ENCODE peak calls at places on chromosomes 1 and 21, in five cellular contexts. A is PC-3, C is SK-N-SH, K is OCI-LY7, M is HCT116. S is an unnamed sample.
A peak's percentile ranks its signal among the peaks of the same experiment; 100 is the strongest.

GRCh38 chr1:184533915-184534314 is 147.1 kb downstream of the C1orf21 start:
- DNase-seq in K (no peak), A (no peak), C (no peak), M (no peak), S (no peak)

GRCh38 chr1:33524586-33524985 is 52.1 kb downstream of the ZSCAN20 start:
- DNase-seq in M (no peak), C (no peak), K (no peak), A (no peak), S (no peak)

GRCh38 chr1:54403377-54403776 is 2.8 kb downstream of the SSBP3 start:
- DNase-seq in K (no peak), M (no peak), C (no peak), A (no peak), S (no peak)

GRCh38 chr1:235648407-235648907 is 1.1 kb downstream of the GNG4 start:
- DNase-seq in K (no peak), C (peak; percentile 83), M (no peak), A (no peak), S (no peak)

GRCh38 chr1:34928865-34929496 is 469 bp downstream of the DLGAP3 start:
- DNase-seq in M (no peak), K (peak; percentile 52), A (no peak), C (peak; percentile 82), S (no peak)

GRCh38 chr1:22576617-22577016 is 13.3 kb downstream of the EPHA8 start:
- DNase-seq in A (no peak), C (no peak), M (no peak), K (no peak), S (no peak)

GRCh38 chr1:110466646-110467280 is 15.8 kb downstream of the PROK1 start:
- DNase-seq in A (no peak), K (no peak), C (no peak), M (no peak), S (no peak)

GRCh38 chr1:22048351-22049192 is 3.9 kb upstream of the CDC42 start:
- DNase-seq in M (no peak), C (no peak), A (peak; percentile 71), K (peak; percentile 23), S (no peak)

GRCh38 chr1:41733725-41734124 is 185.0 kb downstream of the HIVEP3 start:
- DNase-seq in C (no peak), A (no peak), K (no peak), M (no peak), S (no peak)

GRCh38 chr1:109927908-109928307 is 17.3 kb downstream of the CSF1 start:
- DNase-seq in M (no peak), A (no peak), C (no peak), K (no peak), S (no peak)

GRCh38 chr1:114037952-114038867 is 58.9 kb downstream of the OLFML3 start:
- DNase-seq in K (no peak), C (no peak), M (no peak), A (peak; percentile 31), S (no peak)

GRCh38 chr1:114040273-114041043 is 61.2 kb downstream of the OLFML3 start:
- DNase-seq in A (no peak), C (no peak), M (no peak), K (no peak), S (no peak)

DNA sequence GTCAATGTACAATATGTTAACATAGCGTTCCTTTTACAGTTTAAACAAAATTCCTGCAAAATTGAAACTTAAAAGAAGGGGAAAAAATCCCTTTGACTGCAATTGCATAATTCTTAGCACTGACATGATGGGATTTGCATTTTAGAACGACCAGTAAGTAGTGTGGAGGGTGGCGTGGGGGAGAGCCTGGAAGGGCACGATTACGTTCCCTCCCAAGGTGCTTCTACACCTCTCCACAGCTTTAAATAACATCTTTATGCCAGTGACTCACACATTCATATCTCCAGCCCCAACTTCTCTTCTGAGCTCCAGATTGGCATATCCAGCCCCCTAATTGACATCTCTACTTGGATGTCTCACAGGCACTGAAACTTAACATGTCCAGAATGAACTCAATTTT is 64.3 kb downstream of the OLFML3 start:
- DNase-seq in C (no peak), K (no peak), M (no peak), A (no peak), S (no peak)
- H3K9me2 ChIP-seq in C (no peaks in the 10 kb centered on the region), K (no peaks in the 10 kb centered on the region), M (no peaks in the 10 kb centered on the region), A (no peaks in the 10 kb centered on the region), S (no peaks in the 10 kb centered on the region)

GRCh38 chr1:114037503-114037890 is 58.2 kb downstream of the OLFML3 start:
- DNase-seq in A (no peak), C (no peak), K (no peak), M (no peak), S (no peak)

GRCh38 chr1:114043046-114043445 is 63.8 kb downstream of the OLFML3 start:
- DNase-seq in A (no peak), C (no peak), M (no peak), K (no peak), S (no peak)
- H3K9me2 ChIP-seq in A (no peaks in the 10 kb centered on the region), C (no peaks in the 10 kb centered on the region), M (no peaks in the 10 kb centered on the region), K (no peaks in the 10 kb centered on the region), S (no peaks in the 10 kb centered on the region)

DNA sequence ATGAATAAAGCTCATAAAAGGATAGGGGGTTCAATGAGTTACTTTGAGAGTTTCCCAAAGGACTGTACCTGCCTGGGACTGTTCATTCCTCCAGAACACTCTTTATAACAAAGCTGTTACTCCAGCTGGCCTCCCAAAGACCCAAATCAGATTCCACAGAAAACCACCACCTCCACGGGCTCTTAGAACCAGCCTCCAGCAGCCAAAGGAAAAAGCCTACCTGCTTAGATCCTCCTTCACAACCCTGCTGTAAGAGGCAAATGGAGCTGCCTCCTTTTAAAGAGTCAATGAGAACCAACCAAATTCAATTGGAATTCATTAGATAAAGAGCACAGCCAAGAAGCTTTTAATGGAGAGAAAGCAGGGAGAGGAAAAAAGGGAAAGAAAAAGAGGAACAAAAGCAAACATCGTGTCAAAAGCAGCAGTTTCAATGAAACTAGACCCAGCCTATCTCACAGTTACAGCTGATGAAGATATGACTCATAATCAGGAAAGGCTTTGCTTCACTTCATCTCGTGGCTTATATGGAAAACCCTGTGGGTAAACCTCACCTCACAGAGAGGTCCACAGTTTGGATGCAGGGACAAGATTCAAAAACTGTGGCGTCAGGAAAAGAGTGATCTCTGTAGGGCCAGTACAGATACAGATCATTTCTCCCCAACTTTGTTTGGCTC is 27.8 kb upstream of the FMO4 start:
- DNase-seq in C (no peak), M (no peak), K (peak; percentile 14), A (peak; percentile 55), S (no peak)
- H3K9me2 ChIP-seq in C (no peaks in the 10 kb centered on the region), M (no peaks in the 10 kb centered on the region), K (no peaks in the 10 kb centered on the region), A (no peaks in the 10 kb centered on the region), S (no peaks in the 10 kb centered on the region)

DNA sequence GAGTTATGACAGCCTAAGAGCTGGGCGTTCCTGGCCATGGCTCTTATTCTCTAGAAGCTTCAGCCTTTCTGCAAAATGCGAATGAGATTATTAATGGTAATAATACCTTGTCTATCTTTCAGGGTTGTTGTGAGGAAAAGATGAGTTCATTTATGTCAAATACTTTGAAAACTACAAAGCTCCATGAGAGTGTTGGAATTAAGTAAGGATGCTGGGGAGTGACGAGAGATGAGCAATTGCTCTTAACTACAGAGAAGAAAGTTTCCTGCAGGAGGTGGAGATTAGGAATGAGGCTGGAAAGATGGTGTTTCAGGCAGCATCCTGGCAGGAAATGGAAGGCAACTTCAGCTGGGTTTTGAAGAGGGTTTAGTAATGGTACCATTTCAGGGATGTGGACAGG is 124.2 kb downstream of the CACNA1E start:
- DNase-seq in C (no peak), A (no peak), K (no peak), M (no peak), S (no peak)
- H3K9me2 ChIP-seq in C (no peaks in the 10 kb centered on the region), A (no peaks in the 10 kb centered on the region), K (no peaks in the 10 kb centered on the region), M (no peaks in the 10 kb centered on the region), S (no peaks in the 10 kb centered on the region)

GRCh38 chr1:209956116-209956515 is 18.1 kb downstream of the SYT14 start:
- DNase-seq in A (peak; percentile 84), K (no peak), C (no peak), M (no peak), S (no peak)
- H3K9me2 ChIP-seq in A (no peaks in the 10 kb centered on the region), K (no peaks in the 10 kb centered on the region), C (no peaks in the 10 kb centered on the region), M (no peaks in the 10 kb centered on the region), S (no peaks in the 10 kb centered on the region)

GRCh38 chr1:152539901-152540300 is 25.6 kb downstream of the CRCT1 start:
- DNase-seq in C (no peak), A (no peak), M (no peak), K (no peak), S (no peak)
- H3K9me2 ChIP-seq in C (no peaks in the 10 kb centered on the region), A (no peaks in the 10 kb centered on the region), M (no peaks in the 10 kb centered on the region), K (no peaks in the 10 kb centered on the region), S (no peaks in the 10 kb centered on the region)

GRCh38 chr21:25589905-25590304 is 17.4 kb downstream of the MRPL39 start:
- DNase-seq in K (no peak), M (no peak), C (no peak), A (no peak), S (no peak)
- H3K9me2 ChIP-seq in K (no peaks in the 10 kb centered on the region), M (no peaks in the 10 kb centered on the region), C (no peaks in the 10 kb centered on the region), A (no peaks in the 10 kb centered on the region), S (no peaks in the 10 kb centered on the region)

GRCh38 chr1:61819421-61819820 is 77.1 kb downstream of the PATJ start:
- DNase-seq in M (no peak), C (no peak), A (no peak), K (no peak), S (no peak)

GRCh38 chr1:61818992-61819391 is 76.7 kb downstream of the PATJ start:
- DNase-seq in C (no peak), A (no peak), M (no peak), K (no peak), S (no peak)
- H3K9me2 ChIP-seq in C (no peaks in the 10 kb centered on the region), A (no peaks in the 10 kb centered on the region), M (no peaks in the 10 kb centered on the region), K (no peaks in the 10 kb centered on the region), S (no peaks in the 10 kb centered on the region)

GRCh38 chr1:168529533-168529932 is 14.3 kb downstream of the XCL2 start:
- DNase-seq in A (no peak), M (no peak), C (no peak), K (no peak), S (no peak)

GRCh38 chr1:168535536-168535935 is 8.3 kb downstream of the XCL2 start:
- DNase-seq in A (no peak), M (no peak), C (no peak), K (no peak), S (no peak)

DNA sequence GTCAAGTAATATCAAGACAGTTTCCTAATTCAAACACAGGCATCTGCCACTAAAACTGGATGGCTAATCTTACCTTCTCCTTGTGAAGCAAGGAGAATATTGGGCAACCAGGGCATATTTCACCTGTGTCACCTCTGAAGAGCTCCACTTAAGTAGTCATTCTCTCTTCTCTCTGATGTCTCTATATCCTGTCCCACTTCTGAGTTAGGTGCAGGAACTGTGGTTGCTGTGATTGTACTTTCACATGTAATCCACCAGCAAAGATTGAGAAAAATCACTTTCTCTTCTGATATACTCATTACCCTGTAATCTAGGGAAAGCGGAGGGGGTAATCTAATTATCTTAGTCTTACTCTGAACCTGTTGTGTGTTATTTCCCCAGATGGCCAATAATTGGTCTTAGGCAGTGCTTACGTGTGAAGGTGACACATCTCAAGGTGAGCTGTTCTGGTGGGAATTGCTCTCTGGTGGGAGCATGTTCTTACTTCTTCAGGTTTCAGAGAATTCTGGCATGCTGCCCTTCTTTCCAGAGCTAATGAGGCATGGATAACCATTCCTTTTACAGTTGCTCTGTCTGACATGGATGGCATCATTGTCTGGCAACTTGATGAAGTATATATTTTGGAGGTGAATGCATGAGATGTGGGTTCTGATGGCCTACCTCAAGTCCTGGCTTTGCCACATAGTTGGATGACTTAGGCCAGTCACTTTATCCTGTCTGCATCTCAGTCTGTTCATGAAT is 12.0 kb downstream of the XCL2 start:
- DNase-seq in A (no peak), C (peak; percentile 6), M (no peak), K (no peak), S (no peak)
- H3K9me2 ChIP-seq in A (no peaks in the 10 kb centered on the region), C (peaks cover 3% of the 10 kb centered on the region), M (no peaks in the 10 kb centered on the region), K (no peaks in the 10 kb centered on the region), S (no peaks in the 10 kb centered on the region)

S was measured in PC-9.